ENCODE peak calls at places on chromosomes 13 and 19, in nine cellular contexts. One of them, this sample, is unnamed.

GRCh38 chr19:17073869-17074627 is 1.2 kb downstream of the HAUS8 start:
- DNase-seq in stimulated activated CD8-positive, alpha-beta memory T cell treated with anti-CD3 and anti-CD28 coated beads, Interleukin-15, amount 100 ng/mL, for 1 hour: no peak
- DNase-seq in germinal center: no peak
- DNase-seq in stimulated activated CD4-positive, alpha-beta T cell treated with anti-CD3 and anti-CD28 coated beads, Interleukin-15, amount 100 ng/mL, for 48 hours: no peak
- DNase-seq in SHP77: no peak
- DNase-seq in Daoy: peak; percentile 34
- DNase-seq in endodermal cell: peak; percentile 77
- DNase-seq in HEK293T: no peak
- DNase-seq in T follicular helper cell: no peak
- DNase-seq in this sample: no peak

GRCh38 chr19:45113628-45114027 is 20.6 kb downstream of the PPP1R37 start:
- DNase-seq in stimulated activated CD4-positive, alpha-beta T cell treated with anti-CD3 and anti-CD28 coated beads, Interleukin-15, amount 100 ng/mL, for 48 hours: no peak
- DNase-seq in SHP77: peak; percentile 84
- DNase-seq in stimulated activated CD8-positive, alpha-beta memory T cell treated with anti-CD3 and anti-CD28 coated beads, Interleukin-15, amount 100 ng/mL, for 1 hour: no peak
- DNase-seq in Daoy: no peak
- DNase-seq in T follicular helper cell: no peak
- DNase-seq in HEK293T: no peak
- DNase-seq in germinal center: no peak
- DNase-seq in endodermal cell: no peak
- DNase-seq in this sample: no peak

GRCh38 chr19:55333870-55334269 is 5.8 kb upstream of the KMT5C start:
- DNase-seq in stimulated activated CD8-positive, alpha-beta memory T cell treated with anti-CD3 and anti-CD28 coated beads, Interleukin-15, amount 100 ng/mL, for 1 hour: no peak
- DNase-seq in Daoy: no peak
- DNase-seq in T follicular helper cell: no peak
- DNase-seq in stimulated activated CD4-positive, alpha-beta T cell treated with anti-CD3 and anti-CD28 coated beads, Interleukin-15, amount 100 ng/mL, for 48 hours: no peak
- DNase-seq in endodermal cell: peak; percentile 45
- DNase-seq in germinal center: no peak
- DNase-seq in HEK293T: no peak
- DNase-seq in SHP77: no peak
- DNase-seq in this sample: no peak

GRCh38 chr13:93289047-93289446 is 62.4 kb downstream of the GPC6 start:
- DNase-seq in germinal center: no peak
- DNase-seq in stimulated activated CD4-positive, alpha-beta T cell treated with anti-CD3 and anti-CD28 coated beads, Interleukin-15, amount 100 ng/mL, for 48 hours: no peak
- DNase-seq in HEK293T: no peak
- DNase-seq in Daoy: no peak
- DNase-seq in T follicular helper cell: no peak
- DNase-seq in endodermal cell: no peak
- DNase-seq in SHP77: no peak
- DNase-seq in stimulated activated CD8-positive, alpha-beta memory T cell treated with anti-CD3 and anti-CD28 coated beads, Interleukin-15, amount 100 ng/mL, for 1 hour: no peak
- DNase-seq in this sample: no peak

GRCh38 chr13:98816406-98816805 is 63.9 kb upstream of the SLC15A1 start:
- DNase-seq in T follicular helper cell: no peak
- DNase-seq in endodermal cell: no peak
- DNase-seq in Daoy: no peak
- DNase-seq in germinal center: no peak
- DNase-seq in stimulated activated CD8-positive, alpha-beta memory T cell treated with anti-CD3 and anti-CD28 coated beads, Interleukin-15, amount 100 ng/mL, for 1 hour: no peak
- DNase-seq in SHP77: no peak
- DNase-seq in stimulated activated CD4-positive, alpha-beta T cell treated with anti-CD3 and anti-CD28 coated beads, Interleukin-15, amount 100 ng/mL, for 48 hours: no peak
- DNase-seq in HEK293T: no peak
- DNase-seq in this sample: no peak

GRCh38 chr13:96680898-96681297 is 313.4 kb downstream of the OXGR1 start:
- DNase-seq in germinal center: no peak
- DNase-seq in HEK293T: no peak
- DNase-seq in stimulated activated CD8-positive, alpha-beta memory T cell treated with anti-CD3 and anti-CD28 coated beads, Interleukin-15, amount 100 ng/mL, for 1 hour: no peak
- DNase-seq in SHP77: no peak
- DNase-seq in stimulated activated CD4-positive, alpha-beta T cell treated with anti-CD3 and anti-CD28 coated beads, Interleukin-15, amount 100 ng/mL, for 48 hours: no peak
- DNase-seq in endodermal cell: no peak
- DNase-seq in Daoy: no peak
- DNase-seq in T follicular helper cell: no peak
- DNase-seq in this sample: no peak

GRCh38 chr19:31385744-31386143 is 36.5 kb upstream of the TSHZ3 start:
- DNase-seq in germinal center: no peak
- DNase-seq in stimulated activated CD4-positive, alpha-beta T cell treated with anti-CD3 and anti-CD28 coated beads, Interleukin-15, amount 100 ng/mL, for 48 hours: no peak
- DNase-seq in endodermal cell: no peak
- DNase-seq in Daoy: no peak
- DNase-seq in HEK293T: no peak
- DNase-seq in stimulated activated CD8-positive, alpha-beta memory T cell treated with anti-CD3 and anti-CD28 coated beads, Interleukin-15, amount 100 ng/mL, for 1 hour: no peak
- DNase-seq in SHP77: no peak
- DNase-seq in T follicular helper cell: no peak
- DNase-seq in this sample: no peak

GRCh38 chr13:71395053-71395452 is 472.0 kb downstream of the DACH1 start:
- DNase-seq in germinal center: no peak
- DNase-seq in Daoy: no peak
- DNase-seq in stimulated activated CD4-positive, alpha-beta T cell treated with anti-CD3 and anti-CD28 coated beads, Interleukin-15, amount 100 ng/mL, for 48 hours: no peak
- DNase-seq in endodermal cell: no peak
- DNase-seq in SHP77: no peak
- DNase-seq in stimulated activated CD8-positive, alpha-beta memory T cell treated with anti-CD3 and anti-CD28 coated beads, Interleukin-15, amount 100 ng/mL, for 1 hour: no peak
- DNase-seq in T follicular helper cell: no peak
- DNase-seq in HEK293T: no peak
- DNase-seq in this sample: no peak

GRCh38 chr19:54461201-54462071 is 2.1 kb downstream of the LENG9 start:
- DNase-seq in germinal center: no peak
- DNase-seq in SHP77: no peak
- DNase-seq in Daoy: no peak
- DNase-seq in endodermal cell: peak; percentile 48
- DNase-seq in T follicular helper cell: no peak
- DNase-seq in stimulated activated CD4-positive, alpha-beta T cell treated with anti-CD3 and anti-CD28 coated beads, Interleukin-15, amount 100 ng/mL, for 48 hours: no peak
- DNase-seq in HEK293T: no peak
- DNase-seq in stimulated activated CD8-positive, alpha-beta memory T cell treated with anti-CD3 and anti-CD28 coated beads, Interleukin-15, amount 100 ng/mL, for 1 hour: no peak
- DNase-seq in this sample: no peak

GRCh38 chr13:59680429-59681024 is 483.2 kb downstream of the DIAPH3 start:
- DNase-seq in stimulated activated CD4-positive, alpha-beta T cell treated with anti-CD3 and anti-CD28 coated beads, Interleukin-15, amount 100 ng/mL, for 48 hours: no peak
- DNase-seq in T follicular helper cell: no peak
- DNase-seq in Daoy: no peak
- DNase-seq in endodermal cell: no peak
- DNase-seq in SHP77: no peak
- DNase-seq in stimulated activated CD8-positive, alpha-beta memory T cell treated with anti-CD3 and anti-CD28 coated beads, Interleukin-15, amount 100 ng/mL, for 1 hour: no peak
- DNase-seq in germinal center: no peak
- DNase-seq in HEK293T: peak; percentile 7
- DNase-seq in this sample: no peak

GRCh38 chr13:65595881-65596280 is 1634.3 kb downstream of the PCDH9 start:
- DNase-seq in endodermal cell: no peak
- DNase-seq in Daoy: no peak
- DNase-seq in stimulated activated CD4-positive, alpha-beta T cell treated with anti-CD3 and anti-CD28 coated beads, Interleukin-15, amount 100 ng/mL, for 48 hours: no peak
- DNase-seq in T follicular helper cell: no peak
- DNase-seq in stimulated activated CD8-positive, alpha-beta memory T cell treated with anti-CD3 and anti-CD28 coated beads, Interleukin-15, amount 100 ng/mL, for 1 hour: no peak
- DNase-seq in SHP77: no peak
- DNase-seq in HEK293T: no peak
- DNase-seq in germinal center: no peak
- DNase-seq in this sample: no peak

GRCh38 chr13:113647351-113648217 is 10.4 kb downstream of the ATP4B start:
- DNase-seq in Daoy: peak; percentile 80
- DNase-seq in SHP77: peak; percentile 98
- DNase-seq in endodermal cell: peak; percentile 42
- DNase-seq in germinal center: no peak
- DNase-seq in stimulated activated CD8-positive, alpha-beta memory T cell treated with anti-CD3 and anti-CD28 coated beads, Interleukin-15, amount 100 ng/mL, for 1 hour: no peak
- DNase-seq in T follicular helper cell: no peak
- DNase-seq in HEK293T: no peak
- DNase-seq in stimulated activated CD4-positive, alpha-beta T cell treated with anti-CD3 and anti-CD28 coated beads, Interleukin-15, amount 100 ng/mL, for 48 hours: no peak
- DNase-seq in this sample: no peak

GRCh38 chr19:1472227-1473055 is 6.6 kb downstream of the C19orf25 start:
- DNase-seq in germinal center: no peak
- DNase-seq in stimulated activated CD8-positive, alpha-beta memory T cell treated with anti-CD3 and anti-CD28 coated beads, Interleukin-15, amount 100 ng/mL, for 1 hour: no peak
- DNase-seq in SHP77: no peak
- DNase-seq in HEK293T: no peak
- DNase-seq in Daoy: no peak
- DNase-seq in stimulated activated CD4-positive, alpha-beta T cell treated with anti-CD3 and anti-CD28 coated beads, Interleukin-15, amount 100 ng/mL, for 48 hours: no peak
- DNase-seq in T follicular helper cell: no peak
- DNase-seq in endodermal cell: no peak
- DNase-seq in this sample: no peak

GRCh38 chr19:16330368-16330801 is 5.8 kb downstream of the KLF2 start:
- DNase-seq in stimulated activated CD4-positive, alpha-beta T cell treated with anti-CD3 and anti-CD28 coated beads, Interleukin-15, amount 100 ng/mL, for 48 hours: peak; percentile 94
- DNase-seq in HEK293T: no peak
- DNase-seq in T follicular helper cell: peak; percentile 94
- DNase-seq in SHP77: no peak
- DNase-seq in Daoy: peak; percentile 98
- DNase-seq in endodermal cell: peak; percentile 71
- DNase-seq in germinal center: peak; percentile 29
- DNase-seq in stimulated activated CD8-positive, alpha-beta memory T cell treated with anti-CD3 and anti-CD28 coated beads, Interleukin-15, amount 100 ng/mL, for 1 hour: peak; percentile 86
- DNase-seq in this sample: no peak

GRCh38 chr13:43782686-43783085 is 4.1 kb downstream of the ENOX1 start:
- DNase-seq in HEK293T: no peak
- DNase-seq in germinal center: no peak
- DNase-seq in SHP77: no peak
- DNase-seq in Daoy: no peak
- DNase-seq in endodermal cell: no peak
- DNase-seq in stimulated activated CD4-positive, alpha-beta T cell treated with anti-CD3 and anti-CD28 coated beads, Interleukin-15, amount 100 ng/mL, for 48 hours: no peak
- DNase-seq in stimulated activated CD8-positive, alpha-beta memory T cell treated with anti-CD3 and anti-CD28 coated beads, Interleukin-15, amount 100 ng/mL, for 1 hour: no peak
- DNase-seq in T follicular helper cell: no peak
- DNase-seq in this sample: no peak

GRCh38 chr13:51826606-51827005 is 18.4 kb downstream of the TMEM272 start:
- DNase-seq in T follicular helper cell: no peak
- DNase-seq in stimulated activated CD8-positive, alpha-beta memory T cell treated with anti-CD3 and anti-CD28 coated beads, Interleukin-15, amount 100 ng/mL, for 1 hour: no peak
- DNase-seq in Daoy: no peak
- DNase-seq in germinal center: no peak
- DNase-seq in endodermal cell: no peak
- DNase-seq in HEK293T: no peak
- DNase-seq in SHP77: no peak
- DNase-seq in stimulated activated CD4-positive, alpha-beta T cell treated with anti-CD3 and anti-CD28 coated beads, Interleukin-15, amount 100 ng/mL, for 48 hours: no peak
- DNase-seq in this sample: no peak

GRCh38 chr13:63948045-63948444 is 2532.4 kb upstream of the PCDH20 start:
- DNase-seq in HEK293T: no peak
- DNase-seq in Daoy: no peak
- DNase-seq in stimulated activated CD8-positive, alpha-beta memory T cell treated with anti-CD3 and anti-CD28 coated beads, Interleukin-15, amount 100 ng/mL, for 1 hour: no peak
- DNase-seq in T follicular helper cell: no peak
- DNase-seq in endodermal cell: no peak
- DNase-seq in germinal center: no peak
- DNase-seq in SHP77: no peak
- DNase-seq in stimulated activated CD4-positive, alpha-beta T cell treated with anti-CD3 and anti-CD28 coated beads, Interleukin-15, amount 100 ng/mL, for 48 hours: no peak
- DNase-seq in this sample: no peak

GRCh38 chr19:54201172-54201701 is 579 bp downstream of the RPS9 start:
- DNase-seq in HEK293T: no peak
- DNase-seq in SHP77: no peak
- DNase-seq in stimulated activated CD8-positive, alpha-beta memory T cell treated with anti-CD3 and anti-CD28 coated beads, Interleukin-15, amount 100 ng/mL, for 1 hour: no peak
- DNase-seq in Daoy: no peak
- DNase-seq in endodermal cell: no peak
- DNase-seq in stimulated activated CD4-positive, alpha-beta T cell treated with anti-CD3 and anti-CD28 coated beads, Interleukin-15, amount 100 ng/mL, for 48 hours: no peak
- DNase-seq in T follicular helper cell: no peak
- DNase-seq in germinal center: no peak
- DNase-seq in this sample: no peak

GRCh38 chr13:111449041-111449440 is 128.6 kb downstream of the TEX29 start:
- DNase-seq in Daoy: no peak
- DNase-seq in stimulated activated CD8-positive, alpha-beta memory T cell treated with anti-CD3 and anti-CD28 coated beads, Interleukin-15, amount 100 ng/mL, for 1 hour: no peak
- DNase-seq in endodermal cell: no peak
- DNase-seq in HEK293T: no peak
- DNase-seq in germinal center: no peak
- DNase-seq in stimulated activated CD4-positive, alpha-beta T cell treated with anti-CD3 and anti-CD28 coated beads, Interleukin-15, amount 100 ng/mL, for 48 hours: no peak
- DNase-seq in T follicular helper cell: no peak
- DNase-seq in SHP77: no peak
- DNase-seq in this sample: no peak

GRCh38 chr19:28727133-28727834 is 485.7 kb downstream of the UQCRFS1 start:
- DNase-seq in stimulated activated CD8-positive, alpha-beta memory T cell treated with anti-CD3 and anti-CD28 coated beads, Interleukin-15, amount 100 ng/mL, for 1 hour: no peak
- DNase-seq in endodermal cell: peak; percentile 87
- DNase-seq in germinal center: peak; percentile 18
- DNase-seq in T follicular helper cell: no peak
- DNase-seq in Daoy: peak; percentile 47
- DNase-seq in stimulated activated CD4-positive, alpha-beta T cell treated with anti-CD3 and anti-CD28 coated beads, Interleukin-15, amount 100 ng/mL, for 48 hours: no peak
- DNase-seq in HEK293T: no peak
- DNase-seq in SHP77: no peak
- DNase-seq in this sample: no peak

GRCh38 chr13:42497798-42498197 is 76.2 kb upstream of the TNFSF11 start:
- DNase-seq in Daoy: peak; percentile 49
- DNase-seq in stimulated activated CD4-positive, alpha-beta T cell treated with anti-CD3 and anti-CD28 coated beads, Interleukin-15, amount 100 ng/mL, for 48 hours: peak; percentile 23
- DNase-seq in HEK293T: no peak
- DNase-seq in T follicular helper cell: no peak
- DNase-seq in endodermal cell: no peak
- DNase-seq in SHP77: no peak
- DNase-seq in stimulated activated CD8-positive, alpha-beta memory T cell treated with anti-CD3 and anti-CD28 coated beads, Interleukin-15, amount 100 ng/mL, for 1 hour: no peak
- DNase-seq in germinal center: no peak
- DNase-seq in this sample: peak; percentile 25

This sample was measured in GDM1.